ENCODE peak calls at places on chromosomes 2 and 18, in ten cellular contexts. H is mesendoderm; R is T-helper 2 cell; V is T-helper 17 cell; W is tibial nerve; S is IMR-90; A is stimulated activated CD4-positive, alpha-beta T cell treated with anti-CD3 and anti-CD28 coated beads, TNF-alpha, amount 100 ng/mL, for 24 hours; Z is D341Med; X is heart left ventricle; O is T-helper 1 cell. E is an unnamed sample.

GRCh38 chr2:231554748-231555545 is 24.7 kb upstream of the NMUR1 start:
- DNase-seq in H (no peak), R (no peak), V (no peak), W (peak), S (peak), A (no peak), Z (no peak), X (peak), O (no peak), E (no peak)

GRCh38 chr2:208627110-208627884 is 220.7 kb downstream of the PTH2R start:
- DNase-seq in H (no peak), R (no peak), V (no peak), W (no peak), S (no peak), A (no peak), Z (no peak), X (no peak), O (no peak), E (no peak)

GRCh38 chr2:67516899-67517530 is 119.9 kb downstream of the ETAA1 start:
- DNase-seq in H (no peak), R (no peak), V (no peak), W (no peak), S (peak), A (no peak), Z (no peak), X (no peak), O (no peak), E (no peak)

GRCh38 chr2:217856159-217856558 is 146.6 kb downstream of the TNS1 start:
- DNase-seq in H (no peak), R (no peak), V (no peak), W (no peak), S (no peak), A (no peak), Z (no peak), X (no peak), O (no peak), E (no peak)

GRCh38 chr2:167289651-167290410 is 401.6 kb downstream of the XIRP2 start:
- DNase-seq in H (no peak), R (no peak), V (no peak), W (no peak), S (peak), A (no peak), Z (no peak), X (no peak), O (no peak), E (no peak)

GRCh38 chr2:59217360-59217759 is 976.2 kb upstream of the FANCL start:
- DNase-seq in H (no peak), R (no peak), V (no peak), W (no peak), S (no peak), A (no peak), Z (no peak), X (no peak), O (no peak), E (no peak)

GRCh38 chr2:939936-940620 is 10.6 kb upstream of the SNTG2 start:
- DNase-seq in H (no peak), R (no peak), V (no peak), W (no peak), S (no peak), A (no peak), Z (no peak), X (no peak), O (no peak), E (no peak)

GRCh38 chr18:72866572-72866900 is 1.3 kb downstream of the NETO1 start:
- DNase-seq in H (no peak), R (no peak), V (no peak), W (no peak), S (no peak), A (no peak), Z (no peak), X (no peak), O (no peak), E (no peak)

E was measured in effector memory CD8-positive, alpha-beta T cell.